ENCODE peak calls at places on chromosomes 16 and 17, in five cellular contexts. A is GM23248; L is effector memory CD4-positive, alpha-beta T cell; P is Caco-2; J is A549. O is an unnamed sample.

GRCh38 chr16:55232822-55233221 is 91.2 kb upstream of the IRX6 start:
- DNase-seq in A (no peak), L (no peak), P (no peak), J (no peak), O (no peak)

GRCh38 chr17:17837380-17837821 is 615 bp upstream of the SREBF1 start:
- DNase-seq in A (peak; percentile 87), L (no peak), P (peak; percentile 68), J (peak; percentile 93), O (peak; percentile 58)

GRCh38 chr17:43468746-43469544 is 14.8 kb upstream of the DHX8 start:
- DNase-seq in A (peak; percentile 98), L (no peak), P (no peak), J (peak; percentile 73), O (peak; percentile 29)

GRCh38 chr17:77451894-77452852 is 311.4 kb downstream of the SEC14L1 start:
- DNase-seq in A (peak; percentile 89), L (no peak), P (peak; percentile 79), J (no peak), O (peak; percentile 39)

GRCh38 chr17:75261336-75262111 is at the start of the genes GGA3 and MRPS7:
- DNase-seq in A (peak; percentile 99), L (peak; percentile 93), P (peak; percentile 97), J (peak; percentile 96), O (peak; percentile 93)

GRCh38 chr16:30953511-30954124 is 3.9 kb upstream of the SETD1A start:
- DNase-seq in A (peak; percentile 85), L (peak; percentile 41), P (peak; percentile 57), J (peak; percentile 86), O (peak; percentile 86)

GRCh38 chr16:6343157-6343556 is 989.5 kb upstream of the RBFOX1 start:
- DNase-seq in A (no peak), L (no peak), P (no peak), J (no peak), O (no peak)

GRCh38 chr16:29694384-29695195 is 15.6 kb downstream of the QPRT start:
- DNase-seq in A (no peak), L (no peak), P (no peak), J (no peak), O (peak; percentile 71)

GRCh38 chr17:27609606-27610303 is 21.2 kb upstream of the LGALS9 start:
- DNase-seq in A (peak; percentile 73), L (no peak), P (peak; percentile 79), J (peak; percentile 53), O (peak; percentile 60)

GRCh38 chr17:54172654-54173316 is 350.1 kb downstream of the KIF2B start:
- DNase-seq in A (peak; percentile 29), L (no peak), P (peak; percentile 29), J (peak; percentile 41), O (peak; percentile 37)

GRCh38 chr17:48483004-48483403 is 47.8 kb downstream of the HOXB1 start:
- DNase-seq in A (peak; percentile 77), L (no peak), P (no peak), J (no peak), O (no peak)

GRCh38 chr17:57744195-57745170 is 616 bp downstream of the CCDC182 start:
- DNase-seq in A (no peak), L (no peak), P (no peak), J (no peak), O (no peak)

GRCh38 chr16:11198817-11199216 is 57.2 kb downstream of the SOCS1 start:
- DNase-seq in A (no peak), L (no peak), P (no peak), J (peak; percentile 31), O (peak; percentile 39)

GRCh38 chr16:159136-159849 is 6.5 kb upstream of the HBM start:
- DNase-seq in A (no peak), L (no peak), P (no peak), J (no peak), O (no peak)

GRCh38 chr16:80027007-80027965 is 426.7 kb upstream of the MAF start:
- DNase-seq in A (peak; percentile 88), L (peak; percentile 12), P (peak; percentile 87), J (peak; percentile 97), O (peak; percentile 86)

GRCh38 chr17:33242725-33243124 is 50.4 kb downstream of the ASIC2 start:
- DNase-seq in A (no peak), L (no peak), P (no peak), J (no peak), O (no peak)

GRCh38 chr17:72173475-72174116 is 52.8 kb downstream of the SOX9 start:
- DNase-seq in A (no peak), L (no peak), P (no peak), J (no peak), O (no peak)

GRCh38 chr17:9931144-9931543 is 26.1 kb upstream of the RCVRN start:
- DNase-seq in A (no peak), L (no peak), P (no peak), J (no peak), O (no peak)

GRCh38 chr16:81932668-81933067 is 78.6 kb downstream of the SDR42E1 start:
- DNase-seq in A (no peak), L (no peak), P (no peak), J (no peak), O (no peak)

GRCh38 chr16:28058839-28059589 is 4.5 kb downstream of the GSG1L start:
- DNase-seq in A (no peak), L (no peak), P (no peak), J (no peak), O (no peak)

GRCh38 chr17:20299013-20299412 is 168.3 kb downstream of the LGALS9B start:
- DNase-seq in A (no peak), L (no peak), P (no peak), J (no peak), O (no peak)

GRCh38 chr17:10156579-10157488 is 41.6 kb downstream of the GAS7 start:
- DNase-seq in A (peak; percentile 35), L (no peak), P (no peak), J (no peak), O (peak; percentile 100)

GRCh38 chr17:75531724-75532090 is 6.2 kb downstream of the LLGL2 start:
- DNase-seq in A (no peak), L (no peak), P (peak; percentile 44), J (peak; percentile 63), O (no peak)

GRCh38 chr16:73192227-73192894 is 144.4 kb upstream of the ZFHX3 start:
- DNase-seq in A (peak; percentile 91), L (no peak), P (no peak), J (no peak), O (peak; percentile 18)

GRCh38 chr16:73066927-73067670 is 19.2 kb upstream of the ZFHX3 start:
- DNase-seq in A (peak; percentile 61), L (no peak), P (no peak), J (no peak), O (no peak)

GRCh38 chr17:40491486-40491885 is 9.9 kb downstream of the TNS4 start:
- DNase-seq in A (no peak), L (no peak), P (no peak), J (no peak), O (no peak)

DNA sequence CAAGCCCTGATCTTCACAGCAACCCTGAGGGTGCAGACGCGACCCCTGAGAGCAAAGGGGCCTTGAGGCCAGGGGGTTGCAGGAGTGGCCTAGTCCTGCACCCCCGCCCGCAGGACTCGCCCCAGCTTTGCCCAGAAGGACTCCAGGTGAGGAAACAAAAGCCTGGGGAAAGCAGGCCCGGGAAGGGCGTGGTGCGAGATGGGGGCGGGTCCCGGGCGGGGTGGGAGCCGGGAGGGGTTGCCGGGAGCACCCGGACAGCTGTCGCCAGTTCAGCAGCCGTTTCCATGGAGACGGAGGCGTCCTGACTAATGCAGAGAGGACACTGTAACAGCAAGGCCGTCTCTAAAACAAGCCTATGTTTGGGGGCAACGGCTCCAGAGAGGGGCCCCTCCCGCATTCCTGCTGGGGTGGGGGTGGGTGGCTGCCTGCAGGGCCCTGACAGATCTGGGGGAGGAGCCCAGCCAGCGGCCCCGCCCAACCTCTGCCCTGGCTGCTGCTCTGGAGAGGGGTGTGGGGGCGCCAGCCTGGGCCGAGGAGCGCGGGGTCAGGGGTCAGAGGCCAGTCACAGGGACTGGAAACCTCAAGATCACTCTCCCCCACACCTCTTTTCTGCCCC is 3.0 kb upstream of the TPPP3 start:
- DNase-seq in A (peak; percentile 93), L (no peak), P (peak; percentile 89), J (peak; percentile 84), O (peak; percentile 45)
- H3K4me3 ChIP-seq in A (no peak overlapping the region), L (no peak overlapping the region), P (no peak overlapping the region), J (no peak overlapping the region), O (no peak overlapping the region)

DNA sequence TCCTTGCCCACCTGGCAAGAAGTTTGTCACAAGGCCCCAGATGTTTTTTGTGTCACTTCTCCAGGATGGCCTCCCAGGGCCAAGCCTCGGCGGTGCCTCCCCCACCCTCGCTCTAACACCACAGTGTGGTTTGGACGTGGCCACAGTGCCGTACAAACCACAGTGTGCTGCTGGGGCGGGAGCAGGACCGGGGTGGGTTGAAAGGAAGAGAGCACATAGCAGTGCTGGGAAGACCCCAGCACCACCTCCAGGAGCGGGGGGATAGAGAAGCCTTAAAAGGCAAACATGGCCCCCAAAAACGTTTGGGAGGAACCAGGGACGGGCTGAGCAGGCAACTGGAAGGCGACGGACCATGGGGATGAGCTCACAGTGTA is 5.0 kb upstream of the BCL6B start:
- DNase-seq in A (no peak), L (no peak), P (no peak), J (no peak), O (peak; percentile 64)
- H3K4me3 ChIP-seq in A (no peak overlapping the region), L (no peak overlapping the region), P (no peak overlapping the region), J (no peak overlapping the region), O (no peak overlapping the region)

DNA sequence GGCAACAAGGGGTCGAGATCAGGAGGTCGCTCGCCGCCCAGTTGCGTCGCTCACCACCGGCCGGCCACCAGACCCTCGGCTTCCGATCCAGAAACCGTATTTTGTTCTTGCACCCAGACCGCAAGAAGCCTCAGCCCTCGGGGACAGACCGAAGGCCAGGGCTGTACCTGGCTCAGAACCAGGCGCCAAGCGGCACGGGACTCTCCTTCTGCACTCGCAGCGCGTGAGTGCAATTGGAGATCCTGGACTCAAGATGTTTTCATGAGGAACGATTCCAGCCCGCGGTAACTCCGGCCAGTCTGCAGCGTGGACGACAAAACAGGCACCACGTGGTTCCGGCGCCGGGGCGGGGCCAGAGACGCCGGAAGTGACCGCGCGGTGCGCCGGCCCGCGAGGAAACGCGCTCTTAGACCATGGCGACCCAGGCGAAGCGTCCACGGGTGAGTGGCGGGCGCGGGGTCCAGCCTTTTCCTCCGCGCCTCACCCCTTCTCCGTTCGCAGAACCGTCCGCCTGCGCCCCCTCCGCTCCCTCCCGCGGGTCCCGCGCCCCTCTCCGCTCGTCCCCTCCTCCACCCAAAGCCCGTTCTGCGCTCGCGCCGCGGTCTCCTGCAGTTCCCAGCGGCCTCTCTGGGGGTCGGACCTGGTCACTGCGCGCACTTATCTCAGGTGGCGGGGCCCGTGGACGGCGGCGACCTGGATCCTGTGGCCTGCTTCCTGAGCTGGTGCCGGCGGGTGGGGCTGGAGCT is at the start of gene SETD6:
- DNase-seq in A (peak; percentile 95), L (peak; percentile 66), P (peak; percentile 95), J (peak; percentile 86), O (peak; percentile 95)
- H3K4me3 ChIP-seq in A (peak within 1 kb of the TSS; percentile 88), L (peak within 1 kb of the TSS; percentile 95), P (peak within 1 kb of the TSS; percentile 88), J (peak within 1 kb of the TSS; percentile 85), O (peak within 1 kb of the TSS; percentile 76)

DNA sequence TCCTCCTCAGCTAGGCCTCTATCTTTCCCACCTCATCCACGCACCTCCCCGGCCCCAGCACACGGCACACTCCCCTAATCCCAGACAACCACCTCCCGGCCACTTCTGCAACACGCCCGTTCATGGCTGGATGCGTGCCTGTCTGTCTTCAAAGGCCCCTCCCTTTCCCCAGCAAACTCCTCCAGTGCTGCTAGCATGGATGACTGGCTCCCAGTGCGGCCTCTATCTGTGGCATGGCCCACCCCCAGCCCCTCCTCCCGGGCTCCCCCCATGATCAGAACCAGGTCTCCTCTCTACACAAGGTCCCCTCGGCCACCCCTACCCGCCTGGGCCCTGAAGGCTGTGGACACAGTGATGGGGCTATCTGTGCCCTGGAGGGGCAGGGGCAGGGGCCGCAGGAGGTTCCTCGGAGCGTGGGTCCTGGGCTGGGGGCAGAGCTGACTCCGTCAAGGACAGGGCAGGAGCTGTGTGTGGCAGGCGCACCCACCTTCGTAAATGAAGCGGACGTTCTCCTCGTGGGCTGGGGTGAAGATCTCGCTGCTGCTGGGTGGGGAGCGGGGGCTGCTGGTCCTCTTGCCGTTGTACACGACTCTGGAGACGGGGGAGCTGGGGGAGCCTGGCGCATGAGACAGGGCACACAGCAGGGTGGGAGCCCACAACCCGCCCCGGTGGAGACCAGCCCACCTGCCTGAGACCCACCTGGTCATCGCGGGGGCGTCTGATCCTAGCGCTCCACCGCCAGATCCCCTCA is 9.1 kb downstream of the MCRIP1 start:
- DNase-seq in A (no peak), L (no peak), P (no peak), J (no peak), O (no peak)
- H3K4me3 ChIP-seq in A (no peak overlapping the region), L (no peak overlapping the region), P (no peak overlapping the region), J (no peak overlapping the region), O (no peak overlapping the region)

O was measured in NB4.